ENCODE peak calls at places on chromosomes 16 and 17, in nine cellular contexts. Z is suprapubic skin; I is CD8-positive, alpha-beta memory T cell; M is body of pancreas; N is astrocyte; Q is tibial nerve; A is PC-9; D is effector memory CD4-positive, alpha-beta T cell; B is Karpas-422. L is an unnamed sample.
A peak's percentile ranks its signal among the peaks of the same experiment; 100 is the strongest.

GRCh38 chr16:1964506-1965471 is at the start of gene RPS2:
- DNase-seq in Z (peak; percentile 100), I (peak; percentile 99), M (peak; percentile 98), N (peak; percentile 92), Q (peak; percentile 98), A (peak; percentile 94), D (peak; percentile 100), B (peak; percentile 99), L (peak; percentile 100)

GRCh38 chr16:48024042-48024441 is 131.8 kb downstream of the ABCC12 start:
- DNase-seq in Z (no peak), I (no peak), M (no peak), N (no peak), Q (no peak), A (peak; percentile 27), D (no peak), B (peak; percentile 55), L (no peak)

GRCh38 chr16:78689031-78689430 is 589.6 kb downstream of the WWOX start:
- DNase-seq in Z (no peak), I (no peak), M (no peak), N (no peak), Q (no peak), A (no peak), D (no peak), B (no peak), L (no peak)

GRCh38 chr17:2500446-2500845 is 11.2 kb downstream of the METTL16 start:
- DNase-seq in Z (no peak), I (no peak), M (no peak), N (peak; percentile 6), Q (no peak), A (no peak), D (no peak), B (no peak), L (no peak)

GRCh38 chr17:47959825-47960655 is 2.4 kb upstream of the PRR15L start:
- DNase-seq in Z (no peak), I (no peak), M (peak; percentile 70), N (no peak), Q (no peak), A (peak; percentile 68), D (no peak), B (peak; percentile 94), L (no peak)

GRCh38 chr16:78775161-78775561 is 675.7 kb downstream of the WWOX start:
- DNase-seq in Z (no peak), I (no peak), M (no peak), N (no peak), Q (no peak), A (no peak), D (no peak), B (no peak), L (no peak)

GRCh38 chr16:88943741-88944140 is 33.3 kb downstream of the CBFA2T3 start:
- DNase-seq in Z (no peak), I (no peak), M (no peak), N (no peak), Q (no peak), A (no peak), D (no peak), B (no peak), L (no peak)

GRCh38 chr16:3008749-3009088 is 4.0 kb upstream of the CLDN9 start:
- DNase-seq in Z (no peak), I (no peak), M (no peak), N (no peak), Q (no peak), A (no peak), D (no peak), B (no peak), L (no peak)

GRCh38 chr16:21159281-21159951 is 942 bp downstream of the LDAF1 start:
- DNase-seq in Z (peak; percentile 83), I (no peak), M (peak; percentile 57), N (no peak), Q (no peak), A (peak; percentile 76), D (no peak), B (peak; percentile 71), L (no peak)

DNA sequence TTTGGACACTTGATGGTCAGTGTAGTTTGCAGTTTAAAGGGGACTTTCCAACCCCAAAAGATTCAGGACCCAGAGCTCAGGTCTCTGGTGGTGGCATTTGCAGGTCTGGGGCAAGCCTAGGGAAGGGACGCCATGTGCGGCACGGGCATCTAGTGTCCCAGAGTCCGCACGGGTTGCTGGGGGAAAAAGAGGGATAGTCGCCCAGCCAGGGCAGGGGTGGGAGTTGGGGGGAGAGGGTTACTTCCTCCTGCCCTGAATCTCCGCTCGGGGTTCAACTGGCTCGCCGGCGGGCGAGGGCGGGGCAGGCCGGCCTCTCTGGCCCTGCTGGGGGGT is 239 bp upstream of the CA7 start:
- DNase-seq in Z (no peak), I (no peak), M (no peak), N (no peak), Q (no peak), A (no peak), D (no peak), B (no peak), L (no peak)
- H3K4me3 ChIP-seq in Z (peak overlapping the region; percentile 55), I (no peak overlapping the region), M (no peak overlapping the region), N (no peak overlapping the region), Q (peak overlapping the region; percentile 37), A (no peak overlapping the region), D (no peak overlapping the region), B (no peak overlapping the region), L (no peak overlapping the region)

GRCh38 chr16:67593701-67594100 is 31.4 kb downstream of the CTCF start:
- DNase-seq in Z (no peak), I (no peak), M (no peak), N (no peak), Q (no peak), A (no peak), D (no peak), B (no peak), L (no peak)
- H3K9me3 ChIP-seq in Z (no peaks in the 10 kb centered on the region), I (no peaks in the 10 kb centered on the region), M (no peaks in the 10 kb centered on the region), N (no peaks in the 10 kb centered on the region), Q (no peaks in the 10 kb centered on the region), A (no peaks in the 10 kb centered on the region), D (no peaks in the 10 kb centered on the region), B (no peaks in the 10 kb centered on the region), L (no peaks in the 10 kb centered on the region)

DNA sequence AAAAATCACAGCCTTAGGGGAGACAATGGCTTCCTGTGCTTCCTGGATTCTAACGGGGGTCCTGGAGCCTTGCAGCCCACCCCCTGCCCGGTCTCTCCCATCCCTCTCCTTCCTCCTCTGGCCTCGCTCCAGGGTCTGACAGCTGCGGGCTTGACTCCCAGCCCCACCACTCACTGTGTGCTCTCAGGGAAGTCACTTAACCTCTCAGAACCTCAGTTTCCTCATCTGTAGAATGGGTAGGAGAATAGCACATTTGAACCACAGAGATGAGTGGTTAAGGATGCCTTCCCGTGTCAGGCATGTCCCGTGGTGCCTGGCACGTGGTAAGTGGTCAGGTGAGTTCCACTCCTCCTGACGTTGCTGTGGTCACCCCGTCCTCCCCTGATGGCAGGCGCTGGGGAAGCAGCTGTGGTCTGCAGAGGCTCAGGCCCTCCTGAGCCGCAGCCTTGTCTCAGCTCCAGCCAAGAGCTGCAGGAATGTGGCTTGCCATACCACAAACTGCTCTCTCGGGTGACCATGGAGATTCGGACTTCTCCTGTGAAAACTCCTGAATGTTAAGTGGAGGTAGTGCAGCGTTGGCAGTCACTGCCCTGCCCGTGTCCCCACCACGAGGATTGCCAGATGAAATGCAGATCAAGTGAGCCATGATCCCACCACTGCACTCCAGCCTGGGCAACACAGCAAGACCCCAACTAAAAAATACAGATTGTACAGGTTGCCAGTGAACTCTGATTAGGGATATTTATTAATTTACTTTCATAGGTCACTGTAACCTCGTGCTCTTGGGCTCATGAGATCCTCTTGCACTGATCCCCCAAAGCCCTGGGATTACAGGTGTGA is 85.7 kb downstream of the NT5M start:
- DNase-seq in Z (no peak), I (no peak), M (no peak), N (peak; percentile 85), Q (no peak), A (no peak), D (no peak), B (no peak), L (no peak)
- H3K4me3 ChIP-seq in Z (no peak overlapping the region), I (no peak overlapping the region), M (no peak overlapping the region), N (no peak overlapping the region), Q (no peak overlapping the region), A (no peak overlapping the region), D (no peak overlapping the region), B (no peak overlapping the region), L (no peak overlapping the region)

GRCh38 chr16:35574454-35575431 is 2115.3 kb downstream of the TP53TG3F start:
- DNase-seq in Z (no peak), I (no peak), M (no peak), N (no peak), Q (no peak), A (no peak), D (no peak), B (no peak), L (no peak)
- H3K9me3 ChIP-seq in Z (no peaks in the 10 kb centered on the region), I (no peaks in the 10 kb centered on the region), M (no peaks in the 10 kb centered on the region), N (peaks cover 5% of the 10 kb centered on the region), Q (peaks cover 54% of the 10 kb centered on the region), A (no peaks in the 10 kb centered on the region), D (no peaks in the 10 kb centered on the region), B (peaks cover 30% of the 10 kb centered on the region), L (no peaks in the 10 kb centered on the region)

GRCh38 chr16:54194008-54194731 is 92.4 kb downstream of the IRX3 start:
- DNase-seq in Z (peak; percentile 95), I (no peak), M (peak; percentile 30), N (peak; percentile 36), Q (peak; percentile 36), A (peak; percentile 59), D (no peak), B (no peak), L (peak; percentile 79)
- H3K4me3 ChIP-seq in Z (peak overlapping the region; percentile 39), I (no peak overlapping the region), M (no peak overlapping the region), N (peak overlapping the region; percentile 25), Q (no peak overlapping the region), A (peak overlapping the region; percentile 52), D (no peak overlapping the region), B (peak overlapping the region; percentile 52), L (peak overlapping the region; percentile 2)

DNA sequence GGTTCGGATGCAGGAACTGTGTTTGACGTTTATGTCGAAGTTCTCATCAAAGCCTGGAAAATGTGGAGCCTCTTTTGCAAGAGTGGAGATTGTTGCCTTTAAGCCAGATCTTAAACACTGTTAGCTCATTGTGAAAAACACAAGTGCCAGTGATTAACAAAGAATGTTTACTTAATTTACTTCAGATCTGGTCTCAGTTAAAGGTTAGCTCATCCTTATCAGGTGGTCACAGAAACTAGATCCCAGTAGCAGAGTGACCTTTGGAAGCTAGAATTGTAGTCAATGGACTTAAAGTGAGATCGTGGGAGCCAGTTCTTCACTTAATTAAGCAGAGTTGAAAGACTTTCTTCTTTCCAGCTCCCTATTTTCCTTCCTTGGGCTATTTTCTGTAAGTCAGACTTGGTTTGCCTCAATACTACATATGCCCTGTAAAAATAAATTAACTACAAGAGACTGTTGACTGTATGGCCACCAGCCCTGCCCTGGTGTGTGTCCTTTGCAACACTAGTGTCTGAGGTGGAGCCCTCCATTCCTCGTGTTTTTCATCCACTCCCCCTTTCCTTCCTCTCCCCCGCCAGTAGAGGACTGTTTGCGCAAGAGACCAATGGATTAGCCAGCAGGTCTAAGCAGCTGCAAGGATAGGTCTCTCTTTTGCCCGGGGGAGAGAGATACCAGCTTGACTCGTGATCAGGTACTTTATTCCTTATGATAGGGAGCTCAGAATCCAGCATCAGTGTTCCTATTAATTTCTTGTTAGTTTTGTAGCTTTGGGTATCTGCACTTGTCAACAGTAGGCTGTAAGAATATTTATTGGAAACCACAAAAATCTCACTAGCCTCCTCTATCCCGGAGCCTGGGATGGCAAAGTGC is 20.2 kb downstream of the FBXO39 start:
- DNase-seq in Z (no peak), I (no peak), M (no peak), N (no peak), Q (no peak), A (no peak), D (no peak), B (no peak), L (no peak)
- H3K9me3 ChIP-seq in Z (no peaks in the 10 kb centered on the region), I (no peaks in the 10 kb centered on the region), M (no peaks in the 10 kb centered on the region), N (no peaks in the 10 kb centered on the region), Q (no peaks in the 10 kb centered on the region), A (no peaks in the 10 kb centered on the region), D (no peaks in the 10 kb centered on the region), B (no peaks in the 10 kb centered on the region), L (no peaks in the 10 kb centered on the region)

L was measured in MG63.